ENCODE peak calls at places on chromosomes 16 and 17, in seven cellular contexts. O is KBM-7; H is lung; T is CD8-positive, alpha-beta T cell; Z is NCI-H2081; Q is tibial artery; F is ecto neural progenitor cell. C is an unnamed sample.

GRCh38 chr17:56305017-56305416 is 151.7 kb downstream of the ANKFN1 start:
- DNase-seq in F (no peak), H (no peak), O (peak; percentile 21), Q (no peak), T (no peak), Z (no peak), C (no peak)

GRCh38 chr16:77450790-77451487 is 16.1 kb upstream of the ADAMTS18 start:
- DNase-seq in O (no peak), F (no peak), H (no peak), Q (no peak), Z (peak; percentile 98), T (no peak), C (no peak)

GRCh38 chr17:73901661-73902415 is 257.6 kb upstream of the SDK2 start:
- DNase-seq in F (peak; percentile 84), T (peak; percentile 20), Q (no peak), O (peak; percentile 49), H (peak; percentile 61), Z (peak; percentile 49), C (no peak)

GRCh38 chr16:84662471-84662870 is 14.2 kb downstream of the KLHL36 start:
- DNase-seq in O (no peak), F (no peak), H (no peak), Z (no peak), T (no peak), Q (no peak), C (no peak)

GRCh38 chr16:85231959-85232358 is 119.7 kb upstream of the CIBAR2 start:
- DNase-seq in H (no peak), T (no peak), Q (peak; percentile 84), O (no peak), F (no peak), Z (no peak), C (no peak)

GRCh38 chr17:67198131-67198530 is 46.9 kb downstream of the HELZ start:
- DNase-seq in O (no peak), H (no peak), Q (no peak), F (no peak), T (no peak), Z (no peak), C (no peak)

GRCh38 chr17:13030459-13031305 is 12.9 kb upstream of the ELAC2 start:
- DNase-seq in O (peak; percentile 83), T (peak; percentile 43), Q (no peak), Z (peak; percentile 35), H (peak; percentile 39), F (peak; percentile 62), C (no peak)

GRCh38 chr17:40023590-40024292 is 8.5 kb downstream of the CSF3 start:
- DNase-seq in H (peak; percentile 81), Z (peak; percentile 74), F (no peak), Q (no peak), O (no peak), T (no peak), C (no peak)

GRCh38 chr17:66836063-66837005 is 1.4 kb downstream of the CACNG5 start:
- DNase-seq in Z (no peak), Q (peak; percentile 45), O (no peak), H (no peak), F (no peak), T (no peak), C (no peak)

GRCh38 chr17:80482555-80483308 is 6.3 kb upstream of the NPTX1 start:
- DNase-seq in Z (no peak), Q (no peak), F (no peak), H (no peak), T (no peak), O (no peak), C (no peak)

GRCh38 chr16:12539185-12539929 is 264.3 kb downstream of the CPPED1 start:
- DNase-seq in O (peak; percentile 42), Z (no peak), F (no peak), T (no peak), Q (no peak), H (no peak), C (no peak)

C was measured in activated B cell treated with CpG ODN at 0.5 μM for 24 hours.